ENCODE peak calls at places on chromosomes 4 and X, in four cellular contexts. One of them, this sample, is unnamed.

GRCh38 chrX:2320580-2321327 is 180.0 kb downstream of the DHRSX start:
- DNase-seq in H1: no peak
- DNase-seq in K562: no peak
- DNase-seq in HepG2: peak; percentile 97
- DNase-seq in this sample: no peak

GRCh38 chr4:81481151-81481550 is 9.4 kb upstream of the RASGEF1B start:
- DNase-seq in H1: no peak
- DNase-seq in K562: no peak
- DNase-seq in HepG2: no peak
- DNase-seq in this sample: no peak

GRCh38 chr4:74447636-74448233 is 2.8 kb downstream of the AREG start:
- DNase-seq in H1: no peak
- DNase-seq in K562: no peak
- DNase-seq in HepG2: no peak
- DNase-seq in this sample: no peak

GRCh38 chr4:122758033-122758432 is 25.5 kb downstream of the BBS12 start:
- DNase-seq in H1: no peak
- DNase-seq in K562: peak; percentile 28
- DNase-seq in HepG2: no peak
- DNase-seq in this sample: peak; percentile 28

GRCh38 chr4:166594326-166594946 is 639.9 kb downstream of the SPOCK3 start:
- DNase-seq in H1: peak; percentile 23
- DNase-seq in K562: no peak
- DNase-seq in HepG2: peak; percentile 29
- DNase-seq in this sample: peak; percentile 50

GRCh38 chrX:155065035-155065734 is 5.8 kb downstream of the CMC4 start:
- DNase-seq in H1: no peak
- DNase-seq in K562: no peak
- DNase-seq in HepG2: no peak
- DNase-seq in this sample: no peak

GRCh38 chrX:34638116-34638515 is 19.0 kb downstream of the TMEM47 start:
- DNase-seq in H1: no peak
- DNase-seq in K562: peak; percentile 4
- DNase-seq in HepG2: peak; percentile 1
- DNase-seq in this sample: no peak

GRCh38 chr4:128825226-128825625 is 15.7 kb downstream of the JADE1 start:
- DNase-seq in H1: no peak
- DNase-seq in K562: no peak
- DNase-seq in HepG2: no peak
- DNase-seq in this sample: peak; percentile 38

GRCh38 chr4:2818351-2818939 is 25.2 kb upstream of the ADD1 start:
- DNase-seq in H1: no peak
- DNase-seq in K562: no peak
- DNase-seq in HepG2: no peak
- DNase-seq in this sample: no peak

GRCh38 chrX:150842198-150842553 is 56.3 kb downstream of the CD99L2 start:
- DNase-seq in H1: no peak
- DNase-seq in K562: no peak
- DNase-seq in HepG2: no peak
- DNase-seq in this sample: no peak

GRCh38 chrX:625137-625691 is 5.4 kb upstream of the SHOX start:
- DNase-seq in H1: no peak
- DNase-seq in K562: no peak
- DNase-seq in HepG2: no peak
- DNase-seq in this sample: no peak

GRCh38 chrX:2696698-2697215 is 5.7 kb downstream of the CD99 start:
- DNase-seq in H1: no peak
- DNase-seq in K562: no peak
- DNase-seq in HepG2: no peak
- DNase-seq in this sample: no peak

GRCh38 chrX:38138900-38139299 is 81.8 kb downstream of the SRPX start:
- DNase-seq in H1: no peak
- DNase-seq in K562: no peak
- DNase-seq in HepG2: no peak
- DNase-seq in this sample: no peak

GRCh38 chrX:38138157-38138556 is 82.5 kb downstream of the SRPX start:
- DNase-seq in H1: no peak
- DNase-seq in K562: no peak
- DNase-seq in HepG2: no peak
- DNase-seq in this sample: no peak

GRCh38 chrX:38142598-38142997 is 78.1 kb downstream of the SRPX start:
- DNase-seq in H1: no peak
- DNase-seq in K562: no peak
- DNase-seq in HepG2: no peak
- DNase-seq in this sample: no peak
- TF ChIP-seq FOSL1 in H1: no peak
- TF ChIP-seq FOSL1 in K562: no peak
- TF ChIP-seq FOSL1 in HepG2: no peak
- TF ChIP-seq FOSL1 in this sample: no peak

GRCh38 chr4:12846368-12846767 is 637.8 kb downstream of the RAB28 start:
- DNase-seq in H1: no peak
- DNase-seq in K562: no peak
- DNase-seq in HepG2: no peak
- DNase-seq in this sample: no peak

DNA sequence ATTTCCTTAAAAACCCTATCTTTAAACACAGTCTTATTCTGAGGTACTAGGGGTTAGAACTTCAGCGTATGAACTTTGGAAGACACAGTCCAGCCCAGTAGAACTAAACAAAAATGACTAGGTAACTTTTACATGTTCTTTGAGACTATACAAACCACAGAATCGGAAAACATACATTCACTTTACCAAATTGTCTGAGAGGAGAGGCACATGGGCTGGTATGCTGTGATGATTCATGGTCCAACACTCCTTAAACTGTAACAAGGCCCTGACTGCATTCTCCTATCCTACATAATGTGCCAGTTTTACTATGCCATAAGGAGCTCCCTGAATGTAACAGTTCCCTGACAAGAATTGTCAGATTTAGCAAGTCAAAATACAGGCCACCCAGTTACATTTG is 640.0 kb downstream of the RAB28 start:
- DNase-seq in H1: no peak
- DNase-seq in K562: no peak
- DNase-seq in HepG2: no peak
- DNase-seq in this sample: no peak
- TF ChIP-seq FOSL1 in H1: no peak
- TF ChIP-seq FOSL1 in K562: no peak
- TF ChIP-seq FOSL1 in HepG2: no peak
- TF ChIP-seq FOSL1 in this sample: no peak

DNA sequence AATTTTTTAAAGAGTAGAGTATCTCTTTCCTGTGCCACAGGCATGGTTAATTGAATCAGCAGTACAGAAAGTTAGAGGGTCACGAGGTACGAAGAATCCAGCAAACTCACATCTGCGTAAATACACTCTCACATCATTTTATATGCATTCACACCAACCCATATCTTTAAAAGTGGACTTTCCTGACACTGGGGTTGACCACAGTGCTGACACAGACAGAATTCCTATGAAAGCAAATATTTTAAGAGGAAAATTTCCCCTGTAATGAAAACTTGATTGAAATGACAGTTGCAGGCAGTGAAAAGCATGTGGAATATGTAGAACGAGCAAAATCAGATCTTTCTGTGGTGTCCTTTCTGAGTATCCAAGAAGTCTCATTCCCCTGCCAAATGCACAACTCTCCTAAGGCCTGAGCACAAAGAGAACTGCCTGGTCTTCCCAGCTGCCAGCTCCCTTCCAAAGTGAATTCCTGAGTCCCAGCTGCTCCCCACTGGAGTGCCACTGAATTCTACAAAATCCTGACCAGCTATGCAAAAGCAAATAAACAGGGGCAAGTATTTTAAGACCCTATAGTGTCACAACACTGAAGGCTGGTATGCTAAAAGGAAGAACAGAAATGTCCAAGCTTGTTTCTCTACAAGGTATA is 50.5 kb upstream of the FAM9C start:
- DNase-seq in H1: no peak
- DNase-seq in K562: no peak
- DNase-seq in HepG2: no peak
- DNase-seq in this sample: no peak
- TF ChIP-seq FOSL1 in H1: no peak
- TF ChIP-seq FOSL1 in K562: no peak
- TF ChIP-seq FOSL1 in HepG2: no peak
- TF ChIP-seq FOSL1 in this sample: no peak

DNA sequence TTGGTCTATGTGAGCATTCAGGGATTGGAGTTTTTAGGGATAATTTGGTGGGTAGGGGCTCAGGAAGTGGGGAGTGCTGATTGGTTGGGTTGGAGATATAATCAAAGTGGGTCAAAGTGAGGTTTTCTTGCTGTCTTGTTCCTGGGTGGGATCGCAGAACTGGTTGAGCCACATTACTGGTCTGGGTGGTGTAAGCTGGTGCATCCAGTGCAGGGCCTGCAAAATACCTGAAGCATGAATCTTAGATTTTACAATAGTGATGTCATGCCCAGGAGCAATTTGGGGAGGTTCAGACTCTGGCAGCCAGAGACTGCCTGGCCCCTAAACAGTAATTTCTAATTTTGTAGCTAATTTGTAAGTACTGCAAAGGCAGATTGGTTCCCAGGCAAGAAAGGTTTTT is 665.6 kb upstream of the PRKX start:
- DNase-seq in H1: no peak
- DNase-seq in K562: no peak
- DNase-seq in HepG2: no peak
- DNase-seq in this sample: no peak
- TF ChIP-seq FOSL1 in H1: no peak
- TF ChIP-seq FOSL1 in K562: no peak
- TF ChIP-seq FOSL1 in HepG2: no peak
- TF ChIP-seq FOSL1 in this sample: no peak

DNA sequence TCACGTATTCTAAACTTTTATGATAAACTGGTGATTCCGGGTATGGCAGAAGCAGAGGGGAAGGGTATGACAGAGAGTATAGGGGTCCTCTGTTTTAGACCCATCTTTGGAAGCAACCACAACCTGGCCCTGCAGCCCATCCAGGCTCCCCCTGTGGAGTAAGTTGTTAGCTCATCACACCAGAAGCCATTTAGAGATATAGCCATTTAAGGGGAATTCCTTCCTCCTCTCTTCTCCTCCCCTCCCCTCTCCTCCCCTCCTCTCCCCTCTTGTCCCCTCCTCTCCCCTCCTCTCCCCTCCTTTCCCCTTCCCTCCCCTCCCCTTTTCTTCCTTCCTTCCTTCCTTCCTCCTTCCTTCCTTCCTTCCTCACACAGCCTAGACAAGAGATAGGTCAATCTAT is 197.3 kb upstream of the LDB2 start:
- DNase-seq in H1: no peak
- DNase-seq in K562: no peak
- DNase-seq in HepG2: no peak
- DNase-seq in this sample: no peak
- TF ChIP-seq FOSL1 in H1: no peak
- TF ChIP-seq FOSL1 in K562: no peak
- TF ChIP-seq FOSL1 in HepG2: no peak
- TF ChIP-seq FOSL1 in this sample: no peak

DNA sequence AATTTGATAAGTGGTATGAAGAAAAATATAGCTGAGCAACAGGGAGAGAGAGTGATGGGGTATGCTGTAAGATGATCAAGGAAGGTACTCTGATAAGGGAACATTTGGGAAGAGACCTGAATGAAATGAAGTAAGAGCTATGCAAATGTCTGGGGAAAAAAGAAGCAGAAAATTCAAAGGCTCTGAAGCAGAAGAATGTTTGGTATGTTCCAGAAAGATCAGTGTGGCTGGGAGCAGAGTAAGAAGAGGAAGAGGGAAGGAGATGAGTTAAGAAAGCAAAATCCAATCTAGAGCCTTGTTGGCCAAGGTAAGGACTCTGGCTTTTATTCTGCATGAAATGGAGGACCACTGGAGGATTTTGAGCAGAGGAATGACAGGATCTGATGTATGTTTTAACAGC is 90.0 kb downstream of the AWAT2 start:
- DNase-seq in H1: no peak
- DNase-seq in K562: no peak
- DNase-seq in HepG2: no peak
- DNase-seq in this sample: no peak
- TF ChIP-seq FOSL1 in H1: no peak
- TF ChIP-seq FOSL1 in K562: no peak
- TF ChIP-seq FOSL1 in HepG2: no peak
- TF ChIP-seq FOSL1 in this sample: no peak

GRCh38 chrX:16185725-16186136 is 18.4 kb downstream of the MAGEB17 start:
- DNase-seq in H1: no peak
- DNase-seq in K562: peak; percentile 8
- DNase-seq in HepG2: no peak
- DNase-seq in this sample: peak; percentile 54
- TF ChIP-seq FOSL1 in H1: no peak
- TF ChIP-seq FOSL1 in K562: peak; percentile 97
- TF ChIP-seq FOSL1 in HepG2: no peak
- TF ChIP-seq FOSL1 in this sample: peak; percentile 90

GRCh38 chrX:16479206-16479869 is 170.6 kb upstream of the S100G start:
- DNase-seq in H1: no peak
- DNase-seq in K562: no peak
- DNase-seq in HepG2: peak; percentile 20
- DNase-seq in this sample: no peak
- TF ChIP-seq FOSL1 in H1: no peak
- TF ChIP-seq FOSL1 in K562: no peak
- TF ChIP-seq FOSL1 in HepG2: no peak
- TF ChIP-seq FOSL1 in this sample: peak; percentile 77

GRCh38 chr4:41203841-41204240 is 10.5 kb downstream of the APBB2 start:
- DNase-seq in H1: no peak
- DNase-seq in K562: no peak
- DNase-seq in HepG2: no peak
- DNase-seq in this sample: no peak

GRCh38 chr4:41205130-41205529 is 9.2 kb downstream of the APBB2 start:
- DNase-seq in H1: no peak
- DNase-seq in K562: no peak
- DNase-seq in HepG2: no peak
- DNase-seq in this sample: no peak

GRCh38 chr4:41203169-41203568 is 11.2 kb downstream of the APBB2 start:
- DNase-seq in H1: no peak
- DNase-seq in K562: no peak
- DNase-seq in HepG2: no peak
- DNase-seq in this sample: no peak

GRCh38 chr4:41205854-41206460 is 8.4 kb downstream of the APBB2 start:
- DNase-seq in H1: no peak
- DNase-seq in K562: no peak
- DNase-seq in HepG2: no peak
- DNase-seq in this sample: no peak

DNA sequence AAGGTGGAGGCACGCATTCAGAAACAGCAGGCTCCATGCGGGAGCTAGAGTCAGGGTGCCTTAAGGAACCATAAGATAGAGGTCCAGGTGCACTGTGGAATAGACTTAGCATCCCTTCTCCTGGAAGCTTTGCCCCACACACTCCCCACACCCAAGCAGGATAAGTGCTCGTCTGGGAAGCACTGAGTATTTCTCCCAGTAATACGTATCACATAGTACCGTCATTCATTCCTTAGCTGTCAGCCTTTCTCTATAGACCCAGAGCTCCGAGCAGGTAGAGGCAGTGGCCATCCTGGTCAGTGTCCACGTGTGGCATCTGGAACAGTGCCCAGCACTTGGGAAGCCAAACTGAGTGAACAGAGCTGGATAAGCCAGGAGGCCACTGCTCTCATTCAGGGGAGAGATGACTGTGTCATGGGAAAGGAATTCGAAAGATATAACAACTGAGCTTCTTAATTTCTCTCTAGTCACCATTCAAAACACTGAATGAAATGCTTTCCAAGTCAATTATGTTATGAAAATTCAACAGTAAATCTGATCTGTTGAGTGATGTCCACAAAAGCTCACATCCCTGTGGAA is 9.9 kb downstream of the APBB2 start:
- DNase-seq in H1: no peak
- DNase-seq in K562: no peak
- DNase-seq in HepG2: peak; percentile 30
- DNase-seq in this sample: peak; percentile 67
- TF ChIP-seq FOSL1 in H1: no peak
- TF ChIP-seq FOSL1 in K562: peak; percentile 13
- TF ChIP-seq FOSL1 in HepG2: no peak
- TF ChIP-seq FOSL1 in this sample: peak; percentile 71